ENCODE peak calls at places on chromosome 18, in five cellular contexts. B is AG09319; U is A549; R is fibroblast of the aortic adventitia; T is CD4-positive, alpha-beta T cell. Y is an unnamed sample.

GRCh38 chr18:30094556-30094955 is 948.0 kb downstream of the DSC3 start:
- DNase-seq in B (no peak), U (no peak), R (peak; percentile 10), T (no peak), Y (no peak)

GRCh38 chr18:35778850-35779634 is 193.4 kb upstream of the RMP24 start:
- DNase-seq in B (no peak), U (no peak), R (no peak), T (no peak), Y (no peak)

GRCh38 chr18:45571714-45572113 is 43.6 kb upstream of the SLC14A2 start:
- DNase-seq in B (no peak), U (peak; percentile 5), R (no peak), T (no peak), Y (no peak)

GRCh38 chr18:25974630-25975077 is 115.8 kb downstream of the SS18 start:
- DNase-seq in B (no peak), U (no peak), R (no peak), T (no peak), Y (no peak)

GRCh38 chr18:66792466-66792865 is 188.6 kb upstream of the CDH19 start:
- DNase-seq in B (no peak), U (no peak), R (no peak), T (no peak), Y (no peak)

GRCh38 chr18:26635466-26635865 is 87.1 kb upstream of the KCTD1 start:
- DNase-seq in B (no peak), U (no peak), R (no peak), T (no peak), Y (no peak)

GRCh38 chr18:79413025-79413424 is 17.3 kb downstream of the NFATC1 start:
- DNase-seq in B (no peak), U (no peak), R (no peak), T (no peak), Y (no peak)

GRCh38 chr18:26551217-26551708 is 2.9 kb upstream of the KCTD1 start:
- DNase-seq in B (no peak), U (no peak), R (peak; percentile 20), T (no peak), Y (no peak)

GRCh38 chr18:9191658-9192256 is 55.2 kb downstream of the ANKRD12 start:
- DNase-seq in B (no peak), U (no peak), R (no peak), T (no peak), Y (no peak)

GRCh38 chr18:711693-712400 is 583 bp downstream of the ENOSF1 start:
- DNase-seq in B (peak; percentile 64), U (peak; percentile 50), R (peak; percentile 96), T (peak; percentile 65), Y (peak; percentile 37)

GRCh38 chr18:79801217-79801616 is 3.5 kb downstream of the KCNG2 start:
- DNase-seq in B (no peak), U (no peak), R (no peak), T (no peak), Y (no peak)

GRCh38 chr18:67282796-67283195 is 233.7 kb downstream of the DSEL start:
- DNase-seq in B (no peak), U (no peak), R (peak; percentile 79), T (no peak), Y (no peak)

GRCh38 chr18:66632771-66633170 is 28.9 kb upstream of the CDH19 start:
- DNase-seq in B (no peak), U (no peak), R (no peak), T (no peak), Y (no peak)

GRCh38 chr18:45266023-45266422 is 349.3 kb upstream of the SLC14A2 start:
- DNase-seq in B (no peak), U (no peak), R (no peak), T (no peak), Y (no peak)

GRCh38 chr18:55588001-55588875 is at the start of gene TCF4:
- DNase-seq in B (no peak), U (peak; percentile 12), R (peak; percentile 66), T (no peak), Y (no peak)

GRCh38 chr18:65439184-65439583 is 311.6 kb upstream of the CDH7 start:
- DNase-seq in B (no peak), U (no peak), R (no peak), T (no peak), Y (no peak)

GRCh38 chr18:68017385-68017784 is 500.9 kb upstream of the DSEL start:
- DNase-seq in B (no peak), U (no peak), R (no peak), T (no peak), Y (no peak)

GRCh38 chr18:29218101-29218500 is 1041.2 kb upstream of the CDH2 start:
- DNase-seq in B (no peak), U (no peak), R (peak; percentile 52), T (no peak), Y (no peak)

DNA sequence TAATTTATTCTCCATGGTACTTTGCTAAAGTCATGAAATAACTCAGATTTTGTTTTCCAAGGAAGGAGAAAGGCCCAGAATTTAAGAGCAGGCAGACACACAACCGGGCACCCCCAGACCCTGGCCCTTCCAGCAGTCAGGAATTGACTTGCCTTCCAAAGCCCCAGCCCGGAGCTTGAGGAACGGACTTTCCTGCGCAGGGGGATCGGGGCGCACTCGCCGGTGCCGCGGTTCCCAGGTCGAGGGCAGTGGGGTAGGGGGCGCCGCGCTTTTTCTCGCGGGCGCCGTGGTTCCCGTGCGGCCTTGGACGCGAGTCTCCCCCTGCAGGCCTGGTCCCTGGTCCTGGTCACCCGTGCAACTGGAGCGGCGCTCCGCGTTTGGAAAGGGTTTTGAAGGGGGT is 1.2 kb downstream of the ZNF236 start:
- DNase-seq in B (no peak), U (peak; percentile 47), R (no peak), T (no peak), Y (no peak)
- TF ChIP-seq CTCF in B (peak; percentile 30), U (peak; percentile 31), R (peak; percentile 33), T (no peak), Y (no peak)

GRCh38 chr18:64017870-64018269 is 48.0 kb downstream of the SERPINB8 start:
- DNase-seq in B (no peak), U (peak; percentile 10), R (peak; percentile 41), T (no peak), Y (no peak)
- TF ChIP-seq CTCF in B (peak; percentile 36), U (peak; percentile 56), R (peak; percentile 61), T (no peak), Y (no peak)

GRCh38 chr18:49464718-49465598 is 4.5 kb upstream of the DYM start:
- DNase-seq in B (no peak), U (no peak), R (peak; percentile 28), T (no peak), Y (no peak)
- TF ChIP-seq CTCF in B (no peak), U (no peak), R (no peak), T (no peak), Y (no peak)

GRCh38 chr18:74069178-74070050 is 78.2 kb downstream of the FBXO15 start:
- DNase-seq in B (no peak), U (no peak), R (no peak), T (no peak), Y (no peak)
- TF ChIP-seq CTCF in B (no peak), U (no peak), R (no peak), T (no peak), Y (no peak)

GRCh38 chr18:12776821-12777471 is 74.1 kb downstream of the PSMG2 start:
- DNase-seq in B (no peak), U (no peak), R (no peak), T (no peak), Y (no peak)

GRCh38 chr18:12777543-12777942 is 74.7 kb downstream of the PSMG2 start:
- DNase-seq in B (no peak), U (no peak), R (no peak), T (no peak), Y (no peak)

GRCh38 chr18:12779456-12779855 is 76.6 kb downstream of the PSMG2 start:
- DNase-seq in B (no peak), U (no peak), R (no peak), T (no peak), Y (no peak)

GRCh38 chr18:12782521-12782920 is 79.7 kb downstream of the PSMG2 start:
- DNase-seq in B (no peak), U (no peak), R (no peak), T (no peak), Y (no peak)

DNA sequence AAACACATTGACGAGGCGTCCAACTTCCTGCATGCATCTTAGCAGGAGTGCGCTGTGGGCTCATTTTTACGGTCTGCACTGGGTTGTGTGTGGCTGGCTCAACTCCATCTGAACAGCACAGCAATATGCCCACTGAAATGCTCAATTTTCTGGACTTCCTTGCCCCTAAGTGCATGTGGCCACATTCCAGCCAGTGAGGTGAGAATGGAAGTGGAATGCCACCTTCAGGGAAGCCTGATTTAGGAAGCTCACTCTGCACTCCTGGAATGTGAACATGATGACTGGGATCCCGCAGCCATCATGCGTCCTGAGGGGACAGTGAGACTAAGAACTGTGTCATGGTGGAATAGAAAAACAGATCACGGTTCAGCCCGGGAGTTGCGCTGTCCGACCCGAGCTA is 76.2 kb downstream of the PSMG2 start:
- DNase-seq in B (no peak), U (no peak), R (no peak), T (no peak), Y (no peak)
- TF ChIP-seq CTCF in B (no peak), U (no peak), R (no peak), T (no peak), Y (no peak)

GRCh38 chr18:77376733-77377094 is 127.1 kb downstream of the GALR1 start:
- DNase-seq in B (no peak), U (no peak), R (no peak), T (no peak), Y (no peak)
- TF ChIP-seq CTCF in B (no peak), U (no peak), R (no peak), T (no peak), Y (no peak)

GRCh38 chr18:11304900-11305299 is 155.5 kb upstream of the PIEZO2 start:
- DNase-seq in B (no peak), U (no peak), R (no peak), T (no peak), Y (no peak)
- TF ChIP-seq CTCF in B (no peak), U (no peak), R (no peak), T (no peak), Y (no peak)

DNA sequence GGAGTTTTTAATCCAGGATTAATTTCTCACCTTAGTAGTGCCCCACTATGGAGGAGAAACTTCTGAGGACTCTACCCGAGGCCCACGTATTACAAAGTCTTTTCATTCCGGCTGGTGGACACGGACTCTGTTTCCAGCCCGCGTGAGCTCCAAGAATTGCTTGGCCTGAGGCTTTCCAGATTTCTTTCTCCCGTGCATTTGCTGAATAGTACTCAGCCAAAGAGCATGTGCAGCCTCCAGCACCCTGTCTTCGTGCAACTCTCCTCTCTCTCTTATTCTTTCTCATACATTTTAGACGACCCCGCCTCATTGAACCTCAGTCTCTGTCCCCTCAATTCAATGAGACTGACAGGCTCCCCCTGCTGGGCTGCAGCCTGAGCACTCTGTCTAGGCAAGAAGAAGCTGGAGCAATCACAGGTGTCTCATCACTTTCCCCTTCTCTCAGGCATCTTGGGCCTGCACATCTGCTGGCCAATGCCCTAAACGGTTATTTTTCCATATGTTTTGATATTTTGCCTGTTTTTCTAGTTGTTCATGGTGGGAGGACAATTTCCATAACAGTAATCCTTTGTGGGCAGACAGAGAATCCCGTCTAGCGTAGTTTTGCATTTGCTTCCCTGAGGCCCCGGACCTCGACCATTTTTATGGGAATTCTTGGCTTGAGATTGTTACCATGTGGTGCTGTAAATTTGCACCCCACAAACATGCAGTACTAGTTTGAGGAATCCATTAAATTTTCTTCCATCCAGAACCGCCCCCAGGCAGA is 50.0 kb upstream of the LPIN2 start:
- DNase-seq in B (peak; percentile 10), U (no peak), R (peak; percentile 43), T (peak; percentile 66), Y (peak; percentile 21)
- TF ChIP-seq CTCF in B (peak; percentile 83), U (peak; percentile 60), R (peak; percentile 84), T (peak; percentile 87), Y (peak; percentile 77)

Y was measured in thoracic aorta.